ENCODE peak calls at places on chromosomes 7 and 10, in nine cellular contexts. W is prostate gland, J is thyroid gland, S is upper lobe of left lung, G is HCT116, V is sigmoid colon, Z is spleen, Y is body of pancreas, R is IMR-90. E is an unnamed sample.

GRCh38 chr7:50153141-50153540 is 60.1 kb upstream of the ZPBP start:
- DNase-seq in Y (no peak), V (no peak), Z (no peak), W (no peak), J (no peak), S (no peak), R (no peak), G (no peak), E (no peak)

GRCh38 chr10:16381083-16381482 is 55.7 kb upstream of the PTER start:
- DNase-seq in Z (no peak), V (no peak), R (no peak), J (no peak), W (no peak), G (peak), S (no peak), Y (no peak), E (no peak)

GRCh38 chr7:47000561-47000960 is 581.4 kb downstream of the TNS3 start:
- DNase-seq in Z (no peak), Y (no peak), J (no peak), S (no peak), W (no peak), V (no peak), G (no peak), R (no peak), E (no peak)

GRCh38 chr7:119988401-119988800 is 284.6 kb upstream of the KCND2 start:
- DNase-seq in S (no peak), R (no peak), Z (no peak), Y (no peak), G (no peak), V (no peak), J (no peak), W (no peak), E (no peak)

GRCh38 chr10:28849309-28849708 is 172.0 kb downstream of the BAMBI start:
- DNase-seq in G (no peak), V (no peak), W (no peak), R (no peak), Z (no peak), S (no peak), Y (no peak), J (no peak), E (no peak)

GRCh38 chr7:151017953-151018420 is 6.3 kb downstream of the ATG9B start:
- DNase-seq in W (peak), R (peak), G (no peak), V (peak), J (peak), Z (peak), S (peak), Y (peak), E (peak)

GRCh38 chr10:44569193-44570091 is 184.5 kb upstream of the CXCL12 start:
- DNase-seq in V (no peak), S (no peak), Z (no peak), Y (no peak), W (no peak), R (peak), G (no peak), J (no peak), E (peak)

GRCh38 chr10:66639351-66639750 is 286.5 kb upstream of the LRRTM3 start:
- DNase-seq in W (no peak), G (no peak), V (no peak), R (peak), J (no peak), Y (no peak), S (no peak), Z (no peak), E (no peak)

GRCh38 chr10:89659185-89660131 is 14.4 kb upstream of the PANK1 start:
- DNase-seq in Z (no peak), G (no peak), V (no peak), R (peak), S (no peak), W (no peak), J (no peak), Y (no peak), E (no peak)

GRCh38 chr7:108605582-108606173 is 36.0 kb downstream of the DNAJB9 start:
- DNase-seq in Z (no peak), Y (no peak), G (no peak), W (no peak), V (no peak), J (no peak), R (peak), S (no peak), E (no peak)

GRCh38 chr10:92699518-92700272 is 9.9 kb downstream of the HHEX start:
- DNase-seq in R (peak), G (no peak), J (peak), S (peak), Z (peak), V (no peak), W (no peak), Y (no peak), E (peak)

GRCh38 chr7:5689118-5689517 is 92.3 kb downstream of the RNF216 start:
- DNase-seq in W (no peak), V (no peak), Y (no peak), J (no peak), Z (no peak), R (peak), S (no peak), G (no peak), E (no peak)

GRCh38 chr7:92230547-92230946 is 15.2 kb downstream of the KRIT1 start:
- DNase-seq in S (no peak), W (no peak), R (no peak), J (no peak), Y (no peak), G (no peak), V (no peak), Z (no peak), E (no peak)

GRCh38 chr7:92228100-92228499 is 17.6 kb downstream of the KRIT1 start:
- DNase-seq in S (no peak), V (no peak), R (peak), Y (no peak), G (no peak), Z (no peak), J (no peak), W (no peak), E (no peak)

GRCh38 chr7:92221766-92222165 is 23.9 kb downstream of the KRIT1 start:
- DNase-seq in V (no peak), G (no peak), Z (no peak), J (no peak), R (no peak), S (no peak), Y (no peak), W (no peak), E (no peak)

GRCh38 chr7:92228742-92229141 is 17.0 kb downstream of the KRIT1 start:
- DNase-seq in W (no peak), Y (no peak), R (no peak), G (no peak), Z (no peak), S (no peak), V (no peak), J (no peak), E (no peak)

GRCh38 chr7:92226981-92227380 is 18.7 kb downstream of the KRIT1 start:
- DNase-seq in Z (no peak), Y (no peak), R (peak), W (no peak), V (no peak), G (no peak), J (no peak), S (no peak), E (no peak)
- TF ChIP-seq POLR2A in Z (no peak), Y (no peak), R (no peak), W (no peak), V (no peak), G (no peak), J (no peak), S (no peak), E (no peak)

GRCh38 chr10:94591461-94592205 is 46.0 kb downstream of the HELLS start:
- DNase-seq in Z (no peak), V (no peak), S (no peak), J (no peak), R (no peak), W (no peak), Y (no peak), G (no peak), E (no peak)
- TF ChIP-seq POLR2A in Z (no peak), V (no peak), S (no peak), J (no peak), R (no peak), W (no peak), Y (no peak), G (no peak), E (no peak)

DNA sequence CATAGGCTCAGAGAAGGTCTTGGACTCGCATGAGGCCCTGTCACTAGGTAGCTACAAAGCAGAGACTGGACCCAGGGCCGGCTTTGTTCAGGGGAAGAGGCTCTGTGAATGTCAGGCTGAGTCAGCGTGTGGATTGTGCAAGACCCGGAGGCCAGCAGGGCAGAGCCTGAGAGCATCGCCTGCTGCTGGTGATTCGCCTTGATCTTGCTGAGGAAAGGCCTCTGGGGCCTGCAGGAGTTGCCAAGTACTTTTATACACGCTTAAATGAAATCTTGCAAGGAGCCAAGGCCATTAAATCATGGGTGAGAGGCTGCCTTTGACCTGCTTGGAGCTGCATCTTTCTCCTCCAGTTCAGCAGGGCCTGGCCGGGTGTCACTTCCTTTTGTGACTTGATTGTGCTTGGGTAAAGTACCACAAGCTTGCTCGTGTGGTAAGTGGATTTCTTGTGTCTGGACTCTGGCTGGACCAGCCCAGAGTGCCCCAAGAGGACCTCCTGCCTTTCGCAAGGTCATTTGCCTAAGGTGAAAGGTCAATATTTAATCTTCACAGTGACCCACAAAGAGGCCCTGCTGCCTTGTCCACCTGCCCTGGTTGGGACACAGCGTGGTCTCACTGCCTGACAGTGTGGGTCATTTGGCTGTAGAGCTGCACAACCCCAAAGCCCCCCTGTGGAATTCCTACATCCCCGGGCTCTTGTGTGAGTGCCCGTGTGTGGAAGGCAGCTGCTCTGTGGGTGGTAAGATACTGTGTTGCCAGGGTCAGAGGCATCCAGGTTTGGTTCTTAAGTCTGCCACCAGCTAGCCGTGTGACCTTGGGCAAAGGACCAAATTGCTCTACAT is 38.6 kb upstream of the SH2D4B start:
- DNase-seq in R (peak), V (peak), Z (peak), Y (peak), W (peak), G (peak), J (peak), S (no peak), E (peak)
- TF ChIP-seq POLR2A in R (no peak), V (no peak), Z (peak), Y (no peak), W (no peak), G (no peak), J (peak), S (peak), E (no peak)

DNA sequence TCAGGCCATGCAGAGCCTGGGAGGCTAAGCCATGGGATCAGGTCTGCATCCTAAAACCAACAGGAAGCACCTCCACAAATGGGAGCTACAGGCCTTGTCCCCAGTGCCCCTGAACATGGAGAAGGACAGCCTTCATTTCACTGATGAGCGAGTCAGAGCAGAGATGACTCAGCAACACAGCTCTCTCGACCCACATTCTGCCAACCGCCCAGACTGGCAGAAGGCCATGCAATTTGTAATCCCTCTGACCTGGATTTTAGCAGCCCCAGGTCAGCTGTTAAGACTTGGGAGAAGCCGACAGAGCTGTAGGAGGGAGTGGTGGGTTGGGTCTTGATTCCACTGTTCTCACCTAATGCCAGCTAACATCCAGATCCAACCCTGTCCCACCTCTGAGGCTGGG is 25.5 kb downstream of the VOPP1 start:
- DNase-seq in R (peak), J (peak), W (peak), V (peak), S (no peak), Z (no peak), G (peak), Y (peak), E (peak)
- TF ChIP-seq POLR2A in R (no peak), J (no peak), W (no peak), V (no peak), S (no peak), Z (no peak), G (no peak), Y (no peak), E (no peak)

DNA sequence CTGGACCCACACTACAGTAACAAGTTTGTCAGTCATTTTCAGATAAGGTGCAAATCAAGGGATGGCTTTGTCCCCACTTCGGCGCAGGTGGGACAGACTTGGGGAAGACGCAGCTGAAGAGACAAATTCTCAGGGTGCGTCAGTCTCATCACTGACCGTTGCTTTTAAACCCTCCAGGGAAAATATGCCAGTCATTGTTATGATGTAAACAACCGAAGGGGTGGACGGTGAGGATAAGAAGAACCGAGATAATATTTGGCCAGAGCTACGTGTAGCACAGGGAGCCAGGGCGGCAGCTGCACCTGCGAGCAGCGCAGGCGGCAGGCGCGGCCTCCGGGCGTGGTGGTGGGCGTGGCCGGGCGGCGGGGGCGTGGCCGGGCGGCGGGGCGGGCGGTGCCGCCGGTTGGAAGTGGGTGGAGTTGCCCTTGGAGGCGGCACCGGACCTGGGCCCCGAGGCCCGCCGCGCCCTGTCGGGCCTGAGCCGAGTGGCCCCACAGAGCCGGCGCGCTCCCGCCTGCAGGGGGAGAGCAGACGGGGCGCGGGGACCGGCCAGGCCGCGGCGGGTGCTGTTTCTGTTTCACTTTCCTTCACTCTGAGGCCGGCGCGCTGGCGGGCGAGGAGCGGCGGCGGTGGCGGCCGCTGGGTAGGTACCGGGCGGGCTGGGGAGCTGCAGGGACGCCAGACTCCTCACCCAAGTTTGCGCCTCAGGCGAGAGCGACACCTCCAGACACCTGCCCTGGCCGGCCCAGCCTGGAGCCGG is at the start of gene PCGF5:
- DNase-seq in G (peak), Y (peak), Z (peak), R (peak), W (peak), V (peak), J (peak), S (peak), E (peak)
- TF ChIP-seq POLR2A in G (peak), Y (peak), Z (peak), R (peak), W (peak), V (peak), J (peak), S (peak), E (no peak)

GRCh38 chr7:99395616-99396327 is 12.6 kb downstream of the PDAP1 start:
- DNase-seq in S (no peak), Y (no peak), G (no peak), V (no peak), R (no peak), Z (no peak), J (no peak), W (no peak), E (no peak)
- TF ChIP-seq POLR2A in S (no peak), Y (no peak), G (no peak), V (no peak), R (no peak), Z (no peak), J (no peak), W (no peak), E (no peak)